ENCODE peak calls at places on chromosomes 12 and 14, in six cellular contexts. L is lower lobe of right lung, F is choroid plexus epithelial cell, Z is psoas muscle, B is WERI-Rb-1, R is cardiac fibroblast. I is an unnamed sample.

GRCh38 chr12:93632383-93632782 is 44.8 kb upstream of the CRADD start:
- DNase-seq in F (no peak), R (no peak), B (no peak), L (no peak), Z (no peak), I (no peak)

GRCh38 chr14:64937821-64938193 is 4.7 kb downstream of the GPX2 start:
- DNase-seq in B (no peak), L (no peak), R (peak; percentile 39), F (peak; percentile 32), Z (no peak), I (peak; percentile 10)

GRCh38 chr14:60532442-60532841 is 23.5 kb downstream of the SIX6 start:
- DNase-seq in B (no peak), Z (no peak), L (no peak), R (no peak), F (no peak), I (no peak)

GRCh38 chr14:102092806-102093205 is 6.0 kb upstream of the HSP90AA1 start:
- DNase-seq in B (no peak), Z (no peak), R (no peak), L (no peak), F (no peak), I (no peak)

GRCh38 chr12:123126294-123127144 is 24.4 kb downstream of the PITPNM2 start:
- DNase-seq in R (peak; percentile 99), L (no peak), F (peak; percentile 99), Z (peak; percentile 67), B (no peak), I (peak; percentile 94)

GRCh38 chr12:104063712-104064030 is 660 bp upstream of the HCFC2 start:
- DNase-seq in B (no peak), L (no peak), R (peak; percentile 52), Z (no peak), F (peak; percentile 68), I (peak; percentile 66)

GRCh38 chr12:102216086-102216691 is 18.6 kb upstream of the PMCH start:
- DNase-seq in B (no peak), R (peak; percentile 70), L (no peak), F (peak; percentile 69), Z (no peak), I (peak; percentile 45)

GRCh38 chr12:27177716-27178115 is 66.4 kb upstream of the STK38L start:
- DNase-seq in L (no peak), Z (no peak), B (no peak), F (peak; percentile 83), R (peak; percentile 95), I (peak; percentile 82)

GRCh38 chr12:62519043-62519442 is 52.4 kb downstream of the MON2 start:
- DNase-seq in R (no peak), F (no peak), L (no peak), Z (no peak), B (no peak), I (no peak)

GRCh38 chr12:108596854-108597558 is 878 bp downstream of the TMEM119 start:
- DNase-seq in R (no peak), Z (no peak), L (no peak), F (no peak), B (no peak), I (no peak)

GRCh38 chr14:23042162-23042965 is at the start of gene PSMB11:
- DNase-seq in Z (no peak), L (no peak), R (no peak), B (no peak), F (no peak), I (no peak)

GRCh38 chr14:93333631-93334095 is 827 bp upstream of the BTBD7 start:
- DNase-seq in B (no peak), R (no peak), Z (no peak), L (no peak), F (no peak), I (peak; percentile 22)

GRCh38 chr12:22229652-22230279 is 104.7 kb downstream of the ST8SIA1 start:
- DNase-seq in F (peak; percentile 2), R (no peak), B (no peak), L (no peak), Z (no peak), I (peak; percentile 16)

GRCh38 chr12:89384050-89384749 is 31.9 kb upstream of the DUSP6 start:
- DNase-seq in L (peak; percentile 56), F (peak; percentile 94), B (no peak), R (peak; percentile 95), Z (no peak), I (peak; percentile 82)

GRCh38 chr12:6375269-6376078 is at the start of gene SCNN1A:
- DNase-seq in F (no peak), B (no peak), R (no peak), L (peak; percentile 85), Z (no peak), I (no peak)

GRCh38 chr12:99810718-99811593 is 163.4 kb downstream of the GARIN6 start:
- DNase-seq in Z (no peak), R (peak; percentile 49), F (peak; percentile 39), B (peak; percentile 54), L (no peak), I (peak; percentile 24)

GRCh38 chr12:132887513-132888341 is at the start of gene CHFR:
- DNase-seq in B (peak; percentile 97), F (peak; percentile 99), R (peak; percentile 97), Z (peak; percentile 98), L (peak; percentile 99), I (peak; percentile 99)

DNA sequence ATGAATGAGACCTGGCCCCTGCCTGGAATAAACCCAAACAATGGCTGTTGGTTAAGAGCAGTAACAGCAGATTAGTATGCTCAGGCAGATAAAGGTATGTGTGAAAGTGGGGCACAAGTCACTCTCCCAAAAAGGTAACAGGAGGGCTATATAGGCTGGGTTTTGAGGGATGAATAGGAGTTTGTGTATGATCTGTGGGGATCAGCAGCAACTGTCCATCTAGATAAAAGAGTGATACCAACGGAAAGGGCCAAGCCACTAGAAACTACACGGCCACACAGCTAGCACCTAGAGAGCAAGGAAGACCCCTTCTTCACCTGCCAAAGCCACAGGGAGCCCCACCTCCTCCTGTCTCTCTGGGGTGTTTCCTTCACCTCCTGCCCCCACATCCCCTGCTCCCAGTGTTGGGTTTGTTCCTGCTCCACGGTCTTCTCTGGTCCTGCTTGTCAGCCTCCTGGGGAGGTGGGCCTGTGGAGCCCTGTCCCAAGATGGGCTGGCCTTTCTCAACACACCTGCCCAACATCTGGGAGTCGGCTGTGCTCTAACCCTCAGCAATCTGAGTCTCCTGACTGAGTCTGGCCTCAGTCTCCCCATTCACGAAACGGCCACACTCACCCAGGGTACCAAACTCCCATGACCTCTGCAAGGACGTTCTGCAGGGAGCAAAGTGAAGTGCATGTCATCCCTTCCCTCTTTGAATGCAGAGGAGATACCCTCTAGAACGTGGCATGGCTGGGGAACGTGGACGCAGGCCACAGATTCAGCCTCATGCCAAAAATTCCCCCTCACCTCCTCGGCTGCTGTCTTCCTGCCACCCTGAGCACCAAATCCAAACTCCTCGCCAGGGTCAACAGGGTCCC is 108.2 kb downstream of the NCOR2 start:
- DNase-seq in F (no peak), R (no peak), Z (no peak), L (no peak), B (no peak), I (no peak)
- TF ChIP-seq CTCF in F (no peak), R (no peak), Z (no peak), L (no peak), B (no peak), I (no peak)

GRCh38 chr12:1761857-1762256 is 58.5 kb upstream of the LRTM2 start:
- DNase-seq in F (no peak), Z (no peak), L (no peak), R (no peak), B (no peak), I (no peak)

GRCh38 chr12:1766110-1766509 is 54.3 kb upstream of the LRTM2 start:
- DNase-seq in R (no peak), B (no peak), F (no peak), Z (no peak), L (no peak), I (no peak)

GRCh38 chr12:1758887-1759286 is 61.5 kb upstream of the LRTM2 start:
- DNase-seq in R (no peak), Z (no peak), L (no peak), F (peak; percentile 47), B (no peak), I (peak; percentile 20)

DNA sequence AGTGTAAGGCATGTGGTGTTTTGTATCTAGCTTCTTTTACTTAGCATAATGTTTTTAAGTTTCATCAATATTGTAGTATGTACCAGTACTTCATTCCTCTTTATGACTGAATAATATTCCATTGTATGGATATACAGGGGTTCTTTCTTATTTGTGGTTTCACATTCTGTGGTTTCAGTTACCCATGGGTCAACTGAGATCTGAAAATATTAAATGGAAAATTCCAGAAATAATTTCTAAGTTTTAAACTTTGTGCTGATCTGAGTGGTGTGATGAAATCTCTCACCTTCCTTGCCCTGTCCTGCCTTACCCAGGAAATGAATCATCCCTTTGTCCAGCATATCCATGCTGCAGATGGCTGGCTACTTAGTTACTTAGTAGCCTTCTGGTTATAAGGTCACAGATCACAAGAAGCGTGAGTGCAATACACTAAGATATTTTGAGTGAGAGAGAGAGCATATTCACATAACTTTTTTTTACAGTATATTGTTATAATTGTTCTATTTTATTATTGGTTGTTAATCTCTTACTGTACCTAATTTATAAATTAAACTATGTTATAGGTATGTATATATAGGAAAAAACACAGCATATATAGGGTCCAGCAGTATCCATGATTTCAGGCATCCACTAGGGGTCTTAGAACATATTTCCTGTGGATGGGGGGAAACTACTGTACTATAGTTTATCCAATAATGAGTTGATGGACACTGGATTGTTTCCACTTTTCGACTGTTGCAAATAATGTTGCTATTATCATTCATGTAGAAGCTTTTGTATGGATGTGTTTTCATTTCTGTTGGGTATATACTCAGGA is 59.6 kb upstream of the LRTM2 start:
- DNase-seq in L (no peak), R (peak; percentile 76), Z (no peak), F (peak; percentile 60), B (no peak), I (peak; percentile 12)
- TF ChIP-seq CTCF in L (no peak), R (no peak), Z (no peak), F (no peak), B (no peak), I (no peak)

DNA sequence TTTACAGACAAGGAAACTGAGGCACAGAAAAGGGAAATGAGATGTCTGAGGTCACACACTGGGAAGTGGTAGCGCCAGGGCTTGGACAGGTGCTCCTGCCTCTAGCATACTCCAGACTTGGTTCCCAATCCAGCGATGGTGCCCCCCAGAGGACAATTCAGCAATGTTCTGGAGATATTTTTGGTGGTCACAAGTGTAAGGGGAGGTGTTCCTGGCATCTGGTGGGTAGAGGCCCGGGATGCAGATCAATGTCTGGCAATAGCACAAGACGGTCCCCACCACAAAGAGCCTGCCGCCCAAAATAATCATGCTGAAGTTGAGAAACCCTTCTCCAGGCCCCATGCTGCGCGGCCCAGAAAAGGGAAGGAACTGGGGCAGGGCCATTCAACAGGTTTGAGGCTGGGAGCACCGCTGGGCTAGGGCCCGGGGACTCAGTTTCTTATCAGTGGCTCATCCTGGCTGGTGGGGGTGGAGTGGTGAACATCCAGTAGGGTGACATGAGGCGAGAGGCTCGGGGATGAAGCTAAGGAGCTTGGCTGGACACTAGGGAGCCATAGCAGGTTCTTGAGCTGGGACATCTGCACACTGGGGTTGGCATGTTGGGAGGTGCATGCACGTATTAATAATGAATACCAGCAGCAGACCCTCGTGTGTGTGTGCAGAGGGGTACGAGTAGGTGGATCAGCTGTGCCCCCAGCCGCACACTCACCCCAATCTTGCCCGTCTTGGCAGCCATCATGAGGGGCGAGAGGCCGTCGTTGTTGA is 35.1 kb downstream of the TRPV4 start:
- DNase-seq in Z (no peak), B (no peak), R (no peak), L (no peak), F (no peak), I (no peak)
- TF ChIP-seq CTCF in Z (no peak), B (peak; percentile 51), R (peak; percentile 28), L (no peak), F (peak; percentile 48), I (no peak)

DNA sequence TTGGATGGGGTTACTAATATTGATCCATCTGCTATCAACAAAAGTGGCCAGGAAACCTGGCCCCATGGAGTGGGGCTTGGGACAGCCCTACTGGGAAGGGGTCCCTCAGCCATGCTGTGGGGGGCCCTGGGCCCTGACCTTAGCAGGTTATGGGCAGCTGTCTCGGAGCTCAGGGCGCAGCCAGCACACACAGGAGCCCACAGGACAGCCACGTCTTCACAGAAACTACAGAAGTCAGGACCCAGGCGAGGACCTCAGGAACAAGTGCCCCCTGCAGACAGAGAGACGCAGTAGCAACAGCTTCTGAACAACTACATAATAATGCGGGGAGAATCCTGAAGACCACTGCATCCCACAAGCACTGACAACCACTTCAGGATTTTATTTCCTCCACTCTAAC is 11.9 kb upstream of the FKBP11 start:
- DNase-seq in L (no peak), B (no peak), Z (no peak), F (peak; percentile 6), R (no peak), I (no peak)
- TF ChIP-seq CTCF in L (no peak), B (peak; percentile 52), Z (no peak), F (peak; percentile 49), R (peak; percentile 19), I (peak; percentile 33)